ENCODE peak calls at places on chromosomes 13 and 19, in eight cellular contexts. C, J, R, Z, E, F, X and M are unnamed samples.

GRCh38 chr13:24351423-24351822 is 42.0 kb downstream of the C1QTNF9 start:
- DNase-seq in C (no peak), J (no peak), R (no peak), Z (no peak), E (no peak), F (no peak), X (no peak), M (no peak)

GRCh38 chr19:34350161-34350561 is 14.8 kb upstream of the GPI start:
- DNase-seq in C (no peak), J (peak), R (no peak), Z (no peak), E (no peak), F (no peak), X (no peak), M (no peak)

GRCh38 chr19:40512473-40513344 is 45.9 kb downstream of the SPTBN4 start:
- DNase-seq in C (no peak), J (no peak), R (no peak), Z (no peak), E (no peak), F (no peak), X (no peak), M (no peak)

GRCh38 chr19:38845374-38846024 is 4.3 kb downstream of the HNRNPL start:
- DNase-seq in C (no peak), J (no peak), R (no peak), Z (no peak), E (no peak), F (no peak), X (no peak), M (no peak)

GRCh38 chr13:41179593-41180250 is 14.6 kb downstream of the KBTBD7 start:
- DNase-seq in C (no peak), J (no peak), R (no peak), Z (peak), E (no peak), F (peak), X (no peak), M (no peak)

GRCh38 chr19:5150902-5151741 is 182.2 kb downstream of the KDM4B start:
- DNase-seq in C (no peak), J (no peak), R (no peak), Z (no peak), E (no peak), F (no peak), X (peak), M (no peak)

GRCh38 chr13:110279684-110280083 is 27.3 kb downstream of the COL4A1 start:
- DNase-seq in C (no peak), J (no peak), R (no peak), Z (no peak), E (no peak), F (no peak), X (no peak), M (no peak)

GRCh38 chr13:47036291-47037008 is 139.6 kb upstream of the HTR2A start:
- DNase-seq in C (no peak), J (no peak), R (no peak), Z (no peak), E (no peak), F (no peak), X (no peak), M (no peak)

GRCh38 chr13:19591864-19592263 is 30.5 kb upstream of the TPTE2 start:
- DNase-seq in C (no peak), J (no peak), R (no peak), Z (no peak), E (no peak), F (no peak), X (no peak), M (no peak)

GRCh38 chr19:5718032-5718578 is 1.8 kb downstream of the LONP1 start:
- DNase-seq in C (peak), J (no peak), R (no peak), Z (no peak), E (no peak), F (peak), X (no peak), M (no peak)

GRCh38 chr13:24264976-24265375 is 44.4 kb upstream of the C1QTNF9 start:
- DNase-seq in C (no peak), J (peak), R (no peak), Z (no peak), E (no peak), F (no peak), X (no peak), M (no peak)

GRCh38 chr19:48806518-48806817 is 4.4 kb downstream of the BCAT2 start:
- DNase-seq in C (no peak), J (no peak), R (peak), Z (no peak), E (peak), F (no peak), X (no peak), M (no peak)

GRCh38 chr19:30522359-30522758 is 150.2 kb downstream of the ZNF536 start:
- DNase-seq in C (no peak), J (no peak), R (no peak), Z (no peak), E (peak), F (no peak), X (no peak), M (no peak)

GRCh38 chr19:33358408-33358807 is 15.1 kb upstream of the CEBPG start:
- DNase-seq in C (no peak), J (no peak), R (no peak), Z (no peak), E (no peak), F (no peak), X (no peak), M (no peak)

GRCh38 chr19:33134571-33135041 is 2.7 kb downstream of the WDR88 start:
- DNase-seq in C (no peak), J (peak), R (no peak), Z (no peak), E (no peak), F (no peak), X (no peak), M (no peak)

GRCh38 chr13:49046534-49046933 is 70.8 kb downstream of the FNDC3A start:
- DNase-seq in C (no peak), J (no peak), R (no peak), Z (no peak), E (no peak), F (no peak), X (no peak), M (no peak)

GRCh38 chr19:29576761-29577661 is 29.1 kb upstream of the POP4 start:
- DNase-seq in C (no peak), J (no peak), R (no peak), Z (no peak), E (no peak), F (no peak), X (no peak), M (no peak)

GRCh38 chr19:47239610-47240296 is 8.8 kb upstream of the BBC3 start:
- DNase-seq in C (no peak), J (peak), R (no peak), Z (no peak), E (no peak), F (peak), X (peak), M (no peak)

GRCh38 chr19:34282611-34283519 is 28.5 kb downstream of the GARRE1 start:
- DNase-seq in C (no peak), J (no peak), R (no peak), Z (no peak), E (no peak), F (no peak), X (no peak), M (no peak)

GRCh38 chr19:12365094-12365371 is 450 bp downstream of the ZNF442 start:
- DNase-seq in C (no peak), J (no peak), R (no peak), Z (no peak), E (peak), F (peak), X (no peak), M (no peak)

GRCh38 chr13:39483326-39483725 is 119.7 kb downstream of the LHFPL6 start:
- DNase-seq in C (no peak), J (no peak), R (no peak), Z (no peak), E (no peak), F (no peak), X (no peak), M (no peak)

GRCh38 chr19:39246951-39247669 is 1.5 kb downstream of the IFNL4 start:
- DNase-seq in C (no peak), J (no peak), R (no peak), Z (no peak), E (no peak), F (no peak), X (peak), M (no peak)

GRCh38 chr13:84037937-84038464 is 155.7 kb upstream of the SLITRK1 start:
- DNase-seq in C (no peak), J (no peak), R (no peak), Z (no peak), E (no peak), F (no peak), X (no peak), M (no peak)

GRCh38 chr13:107373551-107373950 is 805.6 kb upstream of the ARGLU1 start:
- DNase-seq in C (peak), J (no peak), R (no peak), Z (no peak), E (peak), F (peak), X (no peak), M (peak)

GRCh38 chr19:13057147-13057572 is 45.5 kb downstream of the LYL1 start:
- DNase-seq in C (no peak), J (no peak), R (no peak), Z (no peak), E (no peak), F (no peak), X (no peak), M (no peak)

GRCh38 chr13:36385471-36385870 is 39.3 kb upstream of the SPART start:
- DNase-seq in C (no peak), J (no peak), R (no peak), Z (no peak), E (no peak), F (peak), X (no peak), M (no peak)

GRCh38 chr13:35787937-35788336 is 311.4 kb upstream of the MAB21L1 start:
- DNase-seq in C (no peak), J (no peak), R (no peak), Z (no peak), E (no peak), F (no peak), X (no peak), M (no peak)

GRCh38 chr19:58544591-58545285 is 874 bp downstream of the TRIM28 start:
- DNase-seq in C (no peak), J (peak), R (peak), Z (no peak), E (no peak), F (peak), X (no peak), M (peak)